ENCODE peak calls at places on chromosome 20, in five cellular contexts. One of them, this sample, is unnamed.
A peak's percentile ranks its signal among the peaks of the same experiment; 100 is the strongest.

GRCh38 chr20:22453244-22454080 is 130.9 kb downstream of the FOXA2 start:
- DNase-seq in A549: peak; percentile 77
- DNase-seq in upper lobe of right lung: no peak
- DNase-seq in fibroblast of lung: no peak
- DNase-seq in CD8-positive, alpha-beta memory T cell: no peak
- DNase-seq in this sample: no peak

GRCh38 chr20:11084508-11084907 is 410.7 kb upstream of the JAG1 start:
- DNase-seq in A549: no peak
- DNase-seq in upper lobe of right lung: no peak
- DNase-seq in fibroblast of lung: no peak
- DNase-seq in CD8-positive, alpha-beta memory T cell: no peak
- DNase-seq in this sample: no peak

GRCh38 chr20:57912227-57912582 is 202.4 kb upstream of the PMEPA1 start:
- DNase-seq in A549: no peak
- DNase-seq in upper lobe of right lung: peak; percentile 17
- DNase-seq in fibroblast of lung: no peak
- DNase-seq in CD8-positive, alpha-beta memory T cell: no peak
- DNase-seq in this sample: no peak

GRCh38 chr20:15362849-15363248 is 1025.4 kb upstream of the FLRT3 start:
- DNase-seq in A549: no peak
- DNase-seq in upper lobe of right lung: no peak
- DNase-seq in fibroblast of lung: no peak
- DNase-seq in CD8-positive, alpha-beta memory T cell: no peak
- DNase-seq in this sample: no peak

GRCh38 chr20:5552154-5552553 is 198.0 kb upstream of the SHLD1 start:
- DNase-seq in A549: peak; percentile 17
- DNase-seq in upper lobe of right lung: no peak
- DNase-seq in fibroblast of lung: no peak
- DNase-seq in CD8-positive, alpha-beta memory T cell: no peak
- DNase-seq in this sample: no peak

GRCh38 chr20:63376283-63377250 is 15.4 kb upstream of the CHRNA4 start:
- DNase-seq in A549: no peak
- DNase-seq in upper lobe of right lung: no peak
- DNase-seq in fibroblast of lung: no peak
- DNase-seq in CD8-positive, alpha-beta memory T cell: no peak
- DNase-seq in this sample: no peak

GRCh38 chr20:22339091-22339881 is 245.1 kb downstream of the FOXA2 start:
- DNase-seq in A549: peak; percentile 91
- DNase-seq in upper lobe of right lung: no peak
- DNase-seq in fibroblast of lung: peak; percentile 34
- DNase-seq in CD8-positive, alpha-beta memory T cell: no peak
- DNase-seq in this sample: no peak

GRCh38 chr20:43681991-43682410 is 15.1 kb downstream of the MYBL2 start:
- DNase-seq in A549: no peak
- DNase-seq in upper lobe of right lung: no peak
- DNase-seq in fibroblast of lung: no peak
- DNase-seq in CD8-positive, alpha-beta memory T cell: peak; percentile 9
- DNase-seq in this sample: no peak

GRCh38 chr20:11906626-11907480 is 10.8 kb upstream of the BTBD3 start:
- DNase-seq in A549: no peak
- DNase-seq in upper lobe of right lung: no peak
- DNase-seq in fibroblast of lung: peak; percentile 42
- DNase-seq in CD8-positive, alpha-beta memory T cell: no peak
- DNase-seq in this sample: no peak

GRCh38 chr20:10919549-10920140 is 245.8 kb upstream of the JAG1 start:
- DNase-seq in A549: peak; percentile 23
- DNase-seq in upper lobe of right lung: no peak
- DNase-seq in fibroblast of lung: peak; percentile 93
- DNase-seq in CD8-positive, alpha-beta memory T cell: no peak
- DNase-seq in this sample: no peak

GRCh38 chr20:57772349-57772964 is 62.6 kb upstream of the PMEPA1 start:
- DNase-seq in A549: peak; percentile 98
- DNase-seq in upper lobe of right lung: no peak
- DNase-seq in fibroblast of lung: peak; percentile 82
- DNase-seq in CD8-positive, alpha-beta memory T cell: no peak
- DNase-seq in this sample: peak; percentile 34

GRCh38 chr20:59723607-59724456 is 119.5 kb downstream of the PHACTR3 start:
- DNase-seq in A549: no peak
- DNase-seq in upper lobe of right lung: peak; percentile 49
- DNase-seq in fibroblast of lung: no peak
- DNase-seq in CD8-positive, alpha-beta memory T cell: no peak
- DNase-seq in this sample: no peak

GRCh38 chr20:53522696-53523095 is 70.9 kb downstream of the ZNF217 start:
- DNase-seq in A549: no peak
- DNase-seq in upper lobe of right lung: no peak
- DNase-seq in fibroblast of lung: no peak
- DNase-seq in CD8-positive, alpha-beta memory T cell: no peak
- DNase-seq in this sample: no peak

GRCh38 chr20:5127204-5127858 is 523 bp downstream of the CDS2 start:
- DNase-seq in A549: peak; percentile 70
- DNase-seq in upper lobe of right lung: peak; percentile 75
- DNase-seq in fibroblast of lung: peak; percentile 53
- DNase-seq in CD8-positive, alpha-beta memory T cell: peak; percentile 80
- DNase-seq in this sample: peak; percentile 62

GRCh38 chr20:62178316-62179161 is 4.3 kb upstream of the MTG2 start:
- DNase-seq in A549: no peak
- DNase-seq in upper lobe of right lung: no peak
- DNase-seq in fibroblast of lung: no peak
- DNase-seq in CD8-positive, alpha-beta memory T cell: no peak
- DNase-seq in this sample: no peak

GRCh38 chr20:60461993-60462392 is 503.8 kb downstream of the CDH26 start:
- DNase-seq in A549: no peak
- DNase-seq in upper lobe of right lung: no peak
- DNase-seq in fibroblast of lung: no peak
- DNase-seq in CD8-positive, alpha-beta memory T cell: no peak
- DNase-seq in this sample: no peak

GRCh38 chr20:8221887-8222419 is 89.9 kb downstream of the PLCB1 start:
- DNase-seq in A549: no peak
- DNase-seq in upper lobe of right lung: no peak
- DNase-seq in fibroblast of lung: no peak
- DNase-seq in CD8-positive, alpha-beta memory T cell: no peak
- DNase-seq in this sample: no peak

GRCh38 chr20:24948939-24949679 is at the start of gene CST7:
- DNase-seq in A549: no peak
- DNase-seq in upper lobe of right lung: peak; percentile 75
- DNase-seq in fibroblast of lung: peak; percentile 46
- DNase-seq in CD8-positive, alpha-beta memory T cell: peak; percentile 93
- DNase-seq in this sample: peak; percentile 81

GRCh38 chr20:31712112-31712553 is 10.5 kb downstream of the BCL2L1 start:
- DNase-seq in A549: no peak
- DNase-seq in upper lobe of right lung: no peak
- DNase-seq in fibroblast of lung: no peak
- DNase-seq in CD8-positive, alpha-beta memory T cell: no peak
- DNase-seq in this sample: peak; percentile 46

GRCh38 chr20:20017852-20018245 is 687 bp downstream of the NAA20 start:
- DNase-seq in A549: peak; percentile 18
- DNase-seq in upper lobe of right lung: no peak
- DNase-seq in fibroblast of lung: peak; percentile 9
- DNase-seq in CD8-positive, alpha-beta memory T cell: peak; percentile 4
- DNase-seq in this sample: no peak

GRCh38 chr20:6641012-6641411 is 126.5 kb upstream of the BMP2 start:
- DNase-seq in A549: no peak
- DNase-seq in upper lobe of right lung: no peak
- DNase-seq in fibroblast of lung: no peak
- DNase-seq in CD8-positive, alpha-beta memory T cell: no peak
- DNase-seq in this sample: no peak

GRCh38 chr20:24823176-24823575 is 125.9 kb upstream of the CST7 start:
- DNase-seq in A549: no peak
- DNase-seq in upper lobe of right lung: peak; percentile 26
- DNase-seq in fibroblast of lung: no peak
- DNase-seq in CD8-positive, alpha-beta memory T cell: no peak
- DNase-seq in this sample: no peak

GRCh38 chr20:64166712-64167615 is 2.7 kb downstream of the MYT1 start:
- DNase-seq in A549: no peak
- DNase-seq in upper lobe of right lung: no peak
- DNase-seq in fibroblast of lung: no peak
- DNase-seq in CD8-positive, alpha-beta memory T cell: no peak
- DNase-seq in this sample: peak; percentile 50

GRCh38 chr20:3730803-3731370 is 1.6 kb upstream of the HSPA12B start:
- DNase-seq in A549: no peak
- DNase-seq in upper lobe of right lung: no peak
- DNase-seq in fibroblast of lung: no peak
- DNase-seq in CD8-positive, alpha-beta memory T cell: no peak
- DNase-seq in this sample: no peak

GRCh38 chr20:51185277-51185676 is 162.4 kb upstream of the KCNG1 start:
- DNase-seq in A549: no peak
- DNase-seq in upper lobe of right lung: no peak
- DNase-seq in fibroblast of lung: no peak
- DNase-seq in CD8-positive, alpha-beta memory T cell: no peak
- DNase-seq in this sample: no peak

GRCh38 chr20:45341939-45342862 is 6.0 kb downstream of the SDC4 start:
- DNase-seq in A549: no peak
- DNase-seq in upper lobe of right lung: peak; percentile 82
- DNase-seq in fibroblast of lung: peak; percentile 79
- DNase-seq in CD8-positive, alpha-beta memory T cell: no peak
- DNase-seq in this sample: peak; percentile 83

GRCh38 chr20:45342863-45343444 is 5.3 kb downstream of the SDC4 start:
- DNase-seq in A549: no peak
- DNase-seq in upper lobe of right lung: no peak
- DNase-seq in fibroblast of lung: no peak
- DNase-seq in CD8-positive, alpha-beta memory T cell: no peak
- DNase-seq in this sample: no peak

GRCh38 chr20:45340236-45340847 is 7.9 kb downstream of the SDC4 start:
- DNase-seq in A549: no peak
- DNase-seq in upper lobe of right lung: no peak
- DNase-seq in fibroblast of lung: no peak
- DNase-seq in CD8-positive, alpha-beta memory T cell: no peak
- DNase-seq in this sample: peak; percentile 66

GRCh38 chr20:45340951-45341350 is 7.3 kb downstream of the SDC4 start:
- DNase-seq in A549: no peak
- DNase-seq in upper lobe of right lung: peak; percentile 10
- DNase-seq in fibroblast of lung: peak; percentile 8
- DNase-seq in CD8-positive, alpha-beta memory T cell: no peak
- DNase-seq in this sample: no peak

DNA sequence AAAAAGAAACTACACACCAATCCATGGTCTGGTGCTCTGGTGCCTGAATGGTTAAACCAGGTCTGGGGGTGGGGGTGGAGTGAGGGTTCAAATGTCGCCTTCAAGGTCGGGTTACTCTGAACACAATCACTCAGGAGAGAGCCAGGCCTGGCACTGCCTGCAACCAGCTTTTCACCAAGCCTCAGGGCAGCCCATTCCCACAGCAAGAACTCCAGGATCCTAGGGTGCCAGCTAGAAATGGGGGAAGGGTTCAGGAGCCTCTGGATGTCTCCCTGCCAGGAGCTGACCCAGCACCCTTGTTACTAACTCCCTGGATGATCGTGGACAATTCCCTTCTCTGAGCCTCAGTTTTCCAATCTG is 6.7 kb downstream of the SDC4 start:
- DNase-seq in A549: no peak
- DNase-seq in upper lobe of right lung: peak; percentile 51
- DNase-seq in fibroblast of lung: no peak
- DNase-seq in CD8-positive, alpha-beta memory T cell: no peak
- DNase-seq in this sample: no peak
- H3K27ac ChIP-seq in A549: peak overlapping the region; percentile 82
- H3K27ac ChIP-seq in upper lobe of right lung: peak overlapping the region; percentile 86
- H3K27ac ChIP-seq in fibroblast of lung: peak overlapping the region; percentile 79
- H3K27ac ChIP-seq in CD8-positive, alpha-beta memory T cell: no peak overlapping the region
- H3K27ac ChIP-seq in this sample: peak overlapping the region; percentile 92

GRCh38 chr20:35884541-35884865 is 69.8 kb downstream of the SCAND1 start:
- DNase-seq in A549: no peak
- DNase-seq in upper lobe of right lung: no peak
- DNase-seq in fibroblast of lung: no peak
- DNase-seq in CD8-positive, alpha-beta memory T cell: no peak
- DNase-seq in this sample: no peak

GRCh38 chr20:35888659-35889058 is 65.6 kb downstream of the SCAND1 start:
- DNase-seq in A549: no peak
- DNase-seq in upper lobe of right lung: no peak
- DNase-seq in fibroblast of lung: no peak
- DNase-seq in CD8-positive, alpha-beta memory T cell: no peak
- DNase-seq in this sample: no peak

GRCh38 chr20:35885212-35885611 is 69.1 kb downstream of the SCAND1 start:
- DNase-seq in A549: no peak
- DNase-seq in upper lobe of right lung: no peak
- DNase-seq in fibroblast of lung: no peak
- DNase-seq in CD8-positive, alpha-beta memory T cell: no peak
- DNase-seq in this sample: no peak

GRCh38 chr20:35886537-35886936 is 67.8 kb downstream of the SCAND1 start:
- DNase-seq in A549: no peak
- DNase-seq in upper lobe of right lung: no peak
- DNase-seq in fibroblast of lung: no peak
- DNase-seq in CD8-positive, alpha-beta memory T cell: no peak
- DNase-seq in this sample: no peak

DNA sequence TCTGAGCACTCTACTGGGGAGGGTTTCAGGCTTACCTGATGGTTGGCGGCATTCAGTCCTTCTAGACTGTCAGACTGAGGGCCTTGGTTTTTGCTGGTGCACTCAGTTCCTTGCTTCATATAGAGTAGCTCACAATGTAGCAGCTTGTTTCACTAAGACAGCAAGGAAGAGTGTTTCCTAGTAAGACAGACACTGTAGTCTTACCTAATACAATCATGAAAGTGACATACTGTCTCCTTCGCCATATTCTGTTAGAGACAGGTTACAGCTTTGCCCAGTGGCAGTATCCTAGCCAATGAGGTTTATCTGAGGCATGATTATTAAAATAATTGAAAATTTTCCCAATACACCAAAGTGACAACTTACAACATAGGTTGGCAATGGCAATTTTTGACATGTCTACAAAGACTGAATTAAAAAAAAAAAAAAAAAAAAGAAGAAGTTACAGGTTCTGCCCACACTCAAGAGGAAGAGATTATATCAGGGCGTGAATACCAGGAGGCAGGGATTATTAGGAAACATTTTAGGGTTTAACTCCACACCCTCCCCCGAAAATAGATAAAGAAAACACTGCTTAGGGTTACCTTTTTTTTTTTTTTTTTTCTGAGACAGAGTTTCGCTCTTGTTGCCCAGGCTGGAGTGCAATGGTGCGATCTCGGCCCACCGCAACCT is 66.8 kb downstream of the SCAND1 start:
- DNase-seq in A549: no peak
- DNase-seq in upper lobe of right lung: no peak
- DNase-seq in fibroblast of lung: no peak
- DNase-seq in CD8-positive, alpha-beta memory T cell: no peak
- DNase-seq in this sample: no peak
- H3K27ac ChIP-seq in A549: peak overlapping the region; percentile 22
- H3K27ac ChIP-seq in upper lobe of right lung: no peak overlapping the region
- H3K27ac ChIP-seq in fibroblast of lung: no peak overlapping the region
- H3K27ac ChIP-seq in CD8-positive, alpha-beta memory T cell: no peak overlapping the region
- H3K27ac ChIP-seq in this sample: no peak overlapping the region

DNA sequence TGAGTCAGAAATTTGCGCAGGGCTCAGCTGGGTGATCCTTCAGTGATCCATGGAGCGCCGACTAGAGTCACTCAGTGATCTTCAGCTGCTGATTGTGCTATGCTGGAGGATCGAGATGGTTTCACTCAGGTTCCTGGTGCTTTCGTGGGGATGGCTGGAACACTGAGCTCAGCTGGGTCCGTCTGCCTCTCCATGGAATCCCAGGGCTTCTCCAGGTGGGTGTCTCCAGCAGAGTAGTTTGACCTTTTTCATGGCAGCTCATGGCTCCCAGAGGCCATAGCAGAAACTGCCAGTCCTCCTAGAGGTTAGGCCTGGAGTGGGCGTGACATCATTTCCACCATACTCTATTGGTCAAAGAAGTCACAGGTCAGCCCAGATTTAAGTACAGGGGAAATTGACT is 88.8 kb upstream of the SIRPA start:
- DNase-seq in A549: no peak
- DNase-seq in upper lobe of right lung: no peak
- DNase-seq in fibroblast of lung: no peak
- DNase-seq in CD8-positive, alpha-beta memory T cell: no peak
- DNase-seq in this sample: no peak
- H3K27ac ChIP-seq in A549: peak overlapping the region; percentile 85
- H3K27ac ChIP-seq in upper lobe of right lung: no peak overlapping the region
- H3K27ac ChIP-seq in fibroblast of lung: no peak overlapping the region
- H3K27ac ChIP-seq in CD8-positive, alpha-beta memory T cell: no peak overlapping the region
- H3K27ac ChIP-seq in this sample: no peak overlapping the region

GRCh38 chr20:33793011-33793931 is 17.9 kb upstream of the CHMP4B start:
- DNase-seq in A549: no peak
- DNase-seq in upper lobe of right lung: no peak
- DNase-seq in fibroblast of lung: peak; percentile 77
- DNase-seq in CD8-positive, alpha-beta memory T cell: no peak
- DNase-seq in this sample: peak; percentile 28
- H3K27ac ChIP-seq in A549: no peak overlapping the region
- H3K27ac ChIP-seq in upper lobe of right lung: no peak overlapping the region
- H3K27ac ChIP-seq in fibroblast of lung: no peak overlapping the region
- H3K27ac ChIP-seq in CD8-positive, alpha-beta memory T cell: no peak overlapping the region
- H3K27ac ChIP-seq in this sample: no peak overlapping the region